ENCODE peak calls at places on chromosome 12, in five cellular contexts. One of them, this sample, is unnamed.

GRCh38 chr12:112971248-112971647 is 7.1 kb upstream of the OAS2 start:
- DNase-seq in CD4-positive, alpha-beta T cell: no peak
- DNase-seq in fibroblast of lung: peak; percentile 6
- DNase-seq in fibroblast of the aortic adventitia: no peak
- DNase-seq in RWPE1: no peak
- DNase-seq in this sample: no peak

GRCh38 chr12:30822385-30823139 is 67.8 kb upstream of the CAPRIN2 start:
- DNase-seq in CD4-positive, alpha-beta T cell: no peak
- DNase-seq in fibroblast of lung: peak; percentile 61
- DNase-seq in fibroblast of the aortic adventitia: peak; percentile 45
- DNase-seq in RWPE1: peak; percentile 24
- DNase-seq in this sample: peak; percentile 33

GRCh38 chr12:45475594-45475993 is 253.9 kb upstream of the ARID2 start:
- DNase-seq in CD4-positive, alpha-beta T cell: no peak
- DNase-seq in fibroblast of lung: no peak
- DNase-seq in fibroblast of the aortic adventitia: no peak
- DNase-seq in RWPE1: no peak
- DNase-seq in this sample: no peak

GRCh38 chr12:97745406-97746101 is 282.9 kb downstream of the RMST start:
- DNase-seq in CD4-positive, alpha-beta T cell: no peak
- DNase-seq in fibroblast of lung: peak; percentile 40
- DNase-seq in fibroblast of the aortic adventitia: no peak
- DNase-seq in RWPE1: no peak
- DNase-seq in this sample: no peak

GRCh38 chr12:123034865-123035264 is 54.4 kb downstream of the ARL6IP4 start:
- DNase-seq in CD4-positive, alpha-beta T cell: no peak
- DNase-seq in fibroblast of lung: peak; percentile 72
- DNase-seq in fibroblast of the aortic adventitia: peak; percentile 34
- DNase-seq in RWPE1: peak; percentile 46
- DNase-seq in this sample: no peak

GRCh38 chr12:66365718-66366485 is 63.6 kb downstream of the HELB start:
- DNase-seq in CD4-positive, alpha-beta T cell: no peak
- DNase-seq in fibroblast of lung: peak; percentile 8
- DNase-seq in fibroblast of the aortic adventitia: no peak
- DNase-seq in RWPE1: no peak
- DNase-seq in this sample: no peak

GRCh38 chr12:87383705-87384104 is 645.5 kb downstream of the C12orf50 start:
- DNase-seq in CD4-positive, alpha-beta T cell: no peak
- DNase-seq in fibroblast of lung: peak; percentile 4
- DNase-seq in fibroblast of the aortic adventitia: peak; percentile 79
- DNase-seq in RWPE1: peak; percentile 20
- DNase-seq in this sample: no peak

GRCh38 chr12:72272731-72273498 is 745 bp downstream of the TRHDE start:
- DNase-seq in CD4-positive, alpha-beta T cell: no peak
- DNase-seq in fibroblast of lung: peak; percentile 70
- DNase-seq in fibroblast of the aortic adventitia: no peak
- DNase-seq in RWPE1: no peak
- DNase-seq in this sample: no peak

GRCh38 chr12:2335109-2335508 is 282.3 kb downstream of the CACNA1C start:
- DNase-seq in CD4-positive, alpha-beta T cell: no peak
- DNase-seq in fibroblast of lung: peak; percentile 25
- DNase-seq in fibroblast of the aortic adventitia: no peak
- DNase-seq in RWPE1: no peak
- DNase-seq in this sample: no peak

GRCh38 chr12:66011731-66012130 is 118.8 kb downstream of the LLPH start:
- DNase-seq in CD4-positive, alpha-beta T cell: no peak
- DNase-seq in fibroblast of lung: peak; percentile 61
- DNase-seq in fibroblast of the aortic adventitia: peak; percentile 64
- DNase-seq in RWPE1: no peak
- DNase-seq in this sample: no peak

GRCh38 chr12:94265521-94265920 is 117.1 kb downstream of the PLXNC1 start:
- DNase-seq in CD4-positive, alpha-beta T cell: no peak
- DNase-seq in fibroblast of lung: no peak
- DNase-seq in fibroblast of the aortic adventitia: peak; percentile 17
- DNase-seq in RWPE1: no peak
- DNase-seq in this sample: no peak

GRCh38 chr12:122975790-122976647 is 975 bp downstream of the OGFOD2 start:
- DNase-seq in CD4-positive, alpha-beta T cell: no peak
- DNase-seq in fibroblast of lung: peak; percentile 12
- DNase-seq in fibroblast of the aortic adventitia: no peak
- DNase-seq in RWPE1: no peak
- DNase-seq in this sample: no peak

GRCh38 chr12:71848212-71848611 is 8.7 kb downstream of the TBC1D15 start:
- DNase-seq in CD4-positive, alpha-beta T cell: no peak
- DNase-seq in fibroblast of lung: no peak
- DNase-seq in fibroblast of the aortic adventitia: no peak
- DNase-seq in RWPE1: no peak
- DNase-seq in this sample: no peak

GRCh38 chr12:120799417-120800045 is 73.9 kb downstream of the ACADS start:
- DNase-seq in CD4-positive, alpha-beta T cell: no peak
- DNase-seq in fibroblast of lung: no peak
- DNase-seq in fibroblast of the aortic adventitia: no peak
- DNase-seq in RWPE1: no peak
- DNase-seq in this sample: no peak

GRCh38 chr12:120064054-120064940 is 52.3 kb downstream of the RAB35 start:
- DNase-seq in CD4-positive, alpha-beta T cell: no peak
- DNase-seq in fibroblast of lung: no peak
- DNase-seq in fibroblast of the aortic adventitia: no peak
- DNase-seq in RWPE1: no peak
- DNase-seq in this sample: no peak

GRCh38 chr12:29743801-29744200 is 39.9 kb downstream of the TMTC1 start:
- DNase-seq in CD4-positive, alpha-beta T cell: no peak
- DNase-seq in fibroblast of lung: peak; percentile 85
- DNase-seq in fibroblast of the aortic adventitia: peak; percentile 81
- DNase-seq in RWPE1: peak; percentile 15
- DNase-seq in this sample: no peak

GRCh38 chr12:92921877-92922276 is 7.2 kb downstream of the EEA1 start:
- DNase-seq in CD4-positive, alpha-beta T cell: no peak
- DNase-seq in fibroblast of lung: no peak
- DNase-seq in fibroblast of the aortic adventitia: no peak
- DNase-seq in RWPE1: no peak
- DNase-seq in this sample: no peak

GRCh38 chr12:80709811-80710726 is 2.6 kb downstream of the MYF6 start:
- DNase-seq in CD4-positive, alpha-beta T cell: no peak
- DNase-seq in fibroblast of lung: no peak
- DNase-seq in fibroblast of the aortic adventitia: no peak
- DNase-seq in RWPE1: no peak
- DNase-seq in this sample: no peak

GRCh38 chr12:81992461-81992860 is 233.3 kb upstream of the PPFIA2 start:
- DNase-seq in CD4-positive, alpha-beta T cell: peak; percentile 2
- DNase-seq in fibroblast of lung: peak; percentile 23
- DNase-seq in fibroblast of the aortic adventitia: no peak
- DNase-seq in RWPE1: no peak
- DNase-seq in this sample: no peak

GRCh38 chr12:6632026-6632978 is 3.5 kb downstream of the LPAR5 start:
- DNase-seq in CD4-positive, alpha-beta T cell: no peak
- DNase-seq in fibroblast of lung: no peak
- DNase-seq in fibroblast of the aortic adventitia: no peak
- DNase-seq in RWPE1: peak; percentile 28
- DNase-seq in this sample: no peak

GRCh38 chr12:102415515-102415914 is 64.8 kb downstream of the IGF1 start:
- DNase-seq in CD4-positive, alpha-beta T cell: no peak
- DNase-seq in fibroblast of lung: no peak
- DNase-seq in fibroblast of the aortic adventitia: no peak
- DNase-seq in RWPE1: no peak
- DNase-seq in this sample: no peak

GRCh38 chr12:62128186-62128965 is 131.8 kb upstream of the USP15 start:
- DNase-seq in CD4-positive, alpha-beta T cell: no peak
- DNase-seq in fibroblast of lung: no peak
- DNase-seq in fibroblast of the aortic adventitia: no peak
- DNase-seq in RWPE1: no peak
- DNase-seq in this sample: no peak

GRCh38 chr12:80712866-80713265 is 3.8 kb upstream of the MYF5 start:
- DNase-seq in CD4-positive, alpha-beta T cell: no peak
- DNase-seq in fibroblast of lung: no peak
- DNase-seq in fibroblast of the aortic adventitia: no peak
- DNase-seq in RWPE1: no peak
- DNase-seq in this sample: no peak

GRCh38 chr12:68011882-68012207 is 22.6 kb downstream of the IFNG-AS1 start:
- DNase-seq in CD4-positive, alpha-beta T cell: no peak
- DNase-seq in fibroblast of lung: peak; percentile 4
- DNase-seq in fibroblast of the aortic adventitia: no peak
- DNase-seq in RWPE1: no peak
- DNase-seq in this sample: no peak

GRCh38 chr12:63353559-63353958 is 202.6 kb upstream of the AVPR1A start:
- DNase-seq in CD4-positive, alpha-beta T cell: no peak
- DNase-seq in fibroblast of lung: peak; percentile 26
- DNase-seq in fibroblast of the aortic adventitia: no peak
- DNase-seq in RWPE1: peak; percentile 28
- DNase-seq in this sample: no peak

GRCh38 chr12:58787021-58787760 is 133.1 kb downstream of the LRIG3 start:
- DNase-seq in CD4-positive, alpha-beta T cell: no peak
- DNase-seq in fibroblast of lung: no peak
- DNase-seq in fibroblast of the aortic adventitia: no peak
- DNase-seq in RWPE1: no peak
- DNase-seq in this sample: no peak

GRCh38 chr12:58966939-58967338 is 46.6 kb upstream of the LRIG3 start:
- DNase-seq in CD4-positive, alpha-beta T cell: no peak
- DNase-seq in fibroblast of lung: peak; percentile 15
- DNase-seq in fibroblast of the aortic adventitia: peak; percentile 17
- DNase-seq in RWPE1: no peak
- DNase-seq in this sample: no peak

GRCh38 chr12:51672334-51672733 is 81.3 kb downstream of the SCN8A start:
- DNase-seq in CD4-positive, alpha-beta T cell: no peak
- DNase-seq in fibroblast of lung: peak; percentile 43
- DNase-seq in fibroblast of the aortic adventitia: peak; percentile 30
- DNase-seq in RWPE1: no peak
- DNase-seq in this sample: no peak

GRCh38 chr12:121713257-121714155 is 954 bp downstream of the TMEM120B start:
- DNase-seq in CD4-positive, alpha-beta T cell: no peak
- DNase-seq in fibroblast of lung: no peak
- DNase-seq in fibroblast of the aortic adventitia: peak; percentile 62
- DNase-seq in RWPE1: no peak
- DNase-seq in this sample: no peak

GRCh38 chr12:96327889-96328288 is 72.3 kb downstream of the CDK17 start:
- DNase-seq in CD4-positive, alpha-beta T cell: no peak
- DNase-seq in fibroblast of lung: no peak
- DNase-seq in fibroblast of the aortic adventitia: no peak
- DNase-seq in RWPE1: no peak
- DNase-seq in this sample: no peak
- TF ChIP-seq CTCF in CD4-positive, alpha-beta T cell: no peak
- TF ChIP-seq CTCF in fibroblast of lung: no peak
- TF ChIP-seq CTCF in fibroblast of the aortic adventitia: no peak
- TF ChIP-seq CTCF in RWPE1: no peak
- TF ChIP-seq CTCF in this sample: no peak

DNA sequence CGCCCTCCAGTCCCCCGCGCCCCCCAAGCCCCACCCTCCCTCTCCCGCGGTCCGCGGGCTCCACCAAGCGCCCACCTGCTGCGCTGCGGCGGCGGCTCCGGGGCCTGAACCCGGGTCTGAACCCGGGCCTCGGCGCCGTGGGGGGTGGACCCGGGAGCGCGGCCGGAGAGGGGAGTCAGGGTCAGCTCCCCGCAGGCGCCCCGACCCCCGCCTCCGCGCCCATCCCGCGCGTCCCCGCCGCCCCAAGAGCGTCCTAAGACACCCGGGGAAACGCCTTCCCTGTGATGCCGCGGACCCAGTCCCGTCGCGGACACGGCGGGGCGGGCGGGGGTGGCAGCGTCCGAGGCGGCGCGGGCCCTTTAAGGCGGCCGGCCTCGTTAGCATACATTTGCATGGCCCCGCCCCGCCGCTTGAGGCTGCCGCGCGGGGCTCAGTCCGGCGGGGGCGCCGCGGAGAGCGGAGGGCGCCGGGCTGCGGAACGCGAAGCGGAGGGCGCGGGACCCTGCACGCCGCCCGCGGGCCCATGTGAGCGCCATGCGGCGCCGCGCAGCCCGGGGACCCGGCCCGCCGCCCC is at the start of gene MMP17:
- DNase-seq in CD4-positive, alpha-beta T cell: no peak
- DNase-seq in fibroblast of lung: peak; percentile 62
- DNase-seq in fibroblast of the aortic adventitia: peak; percentile 46
- DNase-seq in RWPE1: no peak
- DNase-seq in this sample: no peak
- TF ChIP-seq CTCF in CD4-positive, alpha-beta T cell: no peak
- TF ChIP-seq CTCF in fibroblast of lung: peak; percentile 5
- TF ChIP-seq CTCF in fibroblast of the aortic adventitia: peak; percentile 19
- TF ChIP-seq CTCF in RWPE1: peak; percentile 20
- TF ChIP-seq CTCF in this sample: no peak

DNA sequence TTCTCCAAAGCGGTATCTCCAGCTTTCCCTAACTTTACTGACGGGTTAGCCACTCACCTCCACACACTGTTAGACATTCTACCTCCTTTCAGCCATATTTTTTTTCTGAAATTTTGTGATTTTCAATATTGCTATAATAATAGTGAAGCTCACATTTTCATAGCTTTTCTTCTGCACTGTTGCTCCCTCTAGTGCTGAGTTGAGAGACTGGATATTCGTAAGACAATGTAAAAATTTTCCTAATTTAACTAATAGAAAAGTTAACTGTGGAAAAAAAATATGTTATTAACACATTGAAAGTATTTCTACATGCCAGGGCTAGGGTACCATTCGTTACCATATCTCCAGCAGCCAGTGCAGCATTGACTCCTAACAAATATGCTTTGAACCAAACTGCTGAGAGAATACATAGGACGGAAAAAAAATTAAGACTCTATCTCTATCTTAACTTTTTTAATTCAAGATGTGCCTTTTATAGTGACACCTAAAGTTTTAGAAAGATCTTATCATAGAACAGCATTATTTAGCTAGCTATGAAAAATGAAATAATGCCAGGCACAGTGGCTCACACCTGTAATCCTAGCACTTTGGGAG is 48.7 kb upstream of the ABCC9 start:
- DNase-seq in CD4-positive, alpha-beta T cell: no peak
- DNase-seq in fibroblast of lung: peak; percentile 25
- DNase-seq in fibroblast of the aortic adventitia: peak; percentile 82
- DNase-seq in RWPE1: peak; percentile 3
- DNase-seq in this sample: no peak
- TF ChIP-seq CTCF in CD4-positive, alpha-beta T cell: no peak
- TF ChIP-seq CTCF in fibroblast of lung: peak; percentile 64
- TF ChIP-seq CTCF in fibroblast of the aortic adventitia: peak; percentile 65
- TF ChIP-seq CTCF in RWPE1: peak; percentile 18
- TF ChIP-seq CTCF in this sample: no peak

DNA sequence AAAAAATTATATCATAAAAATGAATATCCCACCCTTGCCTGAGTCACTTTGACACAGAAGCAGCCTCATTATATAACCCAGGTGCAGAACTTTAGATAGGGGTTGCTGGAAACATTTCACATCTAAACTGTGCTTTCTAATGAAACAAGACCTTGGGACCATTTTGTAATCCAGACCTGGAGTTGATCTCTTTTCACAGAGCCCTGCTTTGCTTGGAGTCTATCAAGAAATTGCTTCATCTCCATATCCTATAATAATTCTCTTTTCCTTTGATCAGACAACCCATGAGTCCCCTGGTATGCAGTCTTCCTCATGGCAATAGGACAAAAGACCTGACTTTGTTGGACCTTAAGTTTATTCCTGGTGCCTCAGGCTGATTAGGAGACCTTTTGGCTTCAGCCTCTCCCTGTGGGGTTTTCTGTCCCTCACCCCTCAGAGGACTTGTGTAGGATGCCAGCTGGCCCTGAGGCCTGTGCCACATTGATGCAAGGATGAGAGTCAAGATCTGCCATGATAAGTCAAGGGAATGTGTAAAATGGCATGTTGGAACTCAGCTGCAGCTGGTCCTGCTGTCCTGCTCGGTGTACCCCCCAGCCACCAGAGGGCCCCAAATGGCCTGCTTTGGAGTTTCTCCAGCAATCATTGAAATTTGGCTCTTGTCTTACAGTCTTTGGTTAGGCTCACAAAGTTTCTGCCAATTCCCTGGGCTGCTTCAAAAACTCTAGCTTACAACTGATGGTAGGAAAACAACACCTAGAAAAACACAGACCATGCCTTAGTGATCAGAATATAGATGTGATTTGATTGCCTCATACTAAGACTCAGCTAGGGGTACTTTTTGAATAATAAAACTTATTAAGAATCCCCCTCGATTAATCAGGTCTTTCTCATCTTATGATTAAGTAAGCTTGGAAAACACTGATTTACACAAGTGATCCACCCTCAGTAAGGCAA is 76.6 kb downstream of the HSD17B6 start:
- DNase-seq in CD4-positive, alpha-beta T cell: no peak
- DNase-seq in fibroblast of lung: peak; percentile 11
- DNase-seq in fibroblast of the aortic adventitia: peak; percentile 41
- DNase-seq in RWPE1: peak; percentile 52
- DNase-seq in this sample: no peak
- TF ChIP-seq CTCF in CD4-positive, alpha-beta T cell: no peak
- TF ChIP-seq CTCF in fibroblast of lung: peak; percentile 50
- TF ChIP-seq CTCF in fibroblast of the aortic adventitia: peak; percentile 32
- TF ChIP-seq CTCF in RWPE1: peak; percentile 57
- TF ChIP-seq CTCF in this sample: peak; percentile 16